ENCODE peak calls at places on chromosomes 7 and 10, in nine cellular contexts. Y, X, R, M, J, V, U, D and B are unnamed samples. For H3K36me3, the result is how much of the 10 kb centered on the place peaks cover.

GRCh38 chr7:138797715-138798320 is at the start of the genes ATP6V0A4 and TMEM213:
- DNase-seq in J (no peak), U (no peak), X (no peak), M (no peak), V (no peak), Y (no peak), D (no peak), R (no peak), B (no peak)

GRCh38 chr10:103618575-103619423 is 125.3 kb downstream of the NEURL1 start:
- DNase-seq in X (no peak), U (peak), V (peak), D (peak), J (peak), Y (peak), R (peak), M (peak), B (peak)

GRCh38 chr7:101605611-101606010 is 23.5 kb downstream of the MYL10 start:
- DNase-seq in R (no peak), V (no peak), D (no peak), U (no peak), J (no peak), X (no peak), Y (no peak), M (no peak), B (no peak)

GRCh38 chr7:110522751-110523200 is 568.2 kb upstream of the LRRN3 start:
- DNase-seq in D (no peak), M (no peak), J (no peak), U (no peak), X (no peak), R (no peak), Y (peak), V (no peak), B (no peak)

GRCh38 chr10:113177163-113177935 is 227.3 kb downstream of the TCF7L2 start:
- DNase-seq in D (no peak), V (peak), R (no peak), Y (no peak), X (no peak), J (no peak), U (no peak), M (peak), B (no peak)

GRCh38 chr7:80247144-80247543 is 112.5 kb downstream of the GNAI1 start:
- DNase-seq in D (no peak), V (no peak), R (no peak), M (no peak), Y (no peak), J (no peak), X (peak), U (no peak), B (peak)

GRCh38 chr7:5589819-5590595 is 166.4 kb upstream of the TNRC18 start:
- DNase-seq in Y (no peak), R (no peak), M (no peak), D (no peak), J (no peak), V (no peak), X (no peak), U (no peak), B (no peak)

GRCh38 chr7:111752022-111752582 is 189.8 kb upstream of the IMMP2L start:
- DNase-seq in M (peak), R (peak), V (no peak), Y (no peak), U (no peak), D (peak), J (peak), X (peak), B (no peak)

GRCh38 chr7:138169441-138169851 is 93.2 kb downstream of the AKR1D1 start:
- DNase-seq in J (no peak), Y (peak), M (no peak), X (no peak), R (no peak), U (no peak), D (no peak), V (no peak), B (no peak)

GRCh38 chr7:117118579-117119180 is 165.4 kb downstream of the ST7 start:
- DNase-seq in M (no peak), R (no peak), J (no peak), U (no peak), X (no peak), D (no peak), Y (no peak), V (no peak), B (no peak)

GRCh38 chr10:97788552-97789442 is 17.0 kb upstream of the SFRP5 start:
- DNase-seq in V (no peak), X (no peak), U (no peak), R (no peak), M (peak), J (no peak), D (peak), Y (peak), B (no peak)

GRCh38 chr7:149284343-149284742 is 22.3 kb downstream of the ZNF783 start:
- DNase-seq in Y (no peak), X (no peak), M (no peak), V (no peak), J (no peak), D (no peak), U (no peak), R (no peak), B (no peak)

GRCh38 chr7:41185851-41186250 is 517.0 kb downstream of the INHBA start:
- DNase-seq in M (no peak), D (no peak), X (no peak), R (no peak), U (no peak), V (no peak), Y (no peak), J (no peak), B (no peak)

GRCh38 chr7:33107136-33108066 is 1.8 kb downstream of the RP9 start:
- DNase-seq in M (peak), V (no peak), D (no peak), U (no peak), J (peak), X (peak), R (no peak), Y (peak), B (no peak)

GRCh38 chr10:81871558-81871957 is 3.4 kb upstream of the NRG3 start:
- DNase-seq in D (no peak), U (no peak), V (no peak), Y (no peak), M (no peak), X (no peak), R (no peak), J (no peak), B (no peak)

GRCh38 chr7:151128144-151128543 is 39.4 kb downstream of the GBX1 start:
- DNase-seq in V (no peak), R (no peak), Y (no peak), J (no peak), M (no peak), U (no peak), X (no peak), D (peak), B (no peak)

GRCh38 chr7:106372121-106372520 is 87.3 kb upstream of the NAMPT start:
- DNase-seq in X (peak), U (no peak), J (no peak), V (no peak), M (no peak), D (no peak), R (no peak), Y (peak), B (no peak)

GRCh38 chr10:13348216-13349017 is at the start of gene SEPHS1:
- DNase-seq in X (peak), J (peak), Y (peak), U (peak), V (peak), D (peak), M (peak), R (peak), B (no peak)

GRCh38 chr10:83045731-83046130 is 1093.6 kb upstream of the GHITM start:
- DNase-seq in M (no peak), U (no peak), R (no peak), V (no peak), J (no peak), Y (no peak), D (no peak), X (no peak), B (no peak)

GRCh38 chr7:129332354-129333056 is 101.7 kb upstream of the STRIP2 start:
- DNase-seq in J (no peak), R (no peak), U (no peak), M (no peak), Y (peak), X (peak), D (no peak), V (no peak), B (peak)

GRCh38 chr10:123354521-123354920 is 200.3 kb downstream of the BUB3 start:
- DNase-seq in M (no peak), D (no peak), V (no peak), J (no peak), R (no peak), Y (no peak), U (no peak), X (no peak), B (no peak)

GRCh38 chr7:88835147-88835728 is 39.7 kb upstream of the TEX47 start:
- DNase-seq in U (no peak), R (no peak), V (no peak), M (no peak), D (no peak), X (no peak), J (no peak), Y (peak), B (no peak)

GRCh38 chr10:33819206-33819605 is 484.7 kb upstream of the NRP1 start:
- DNase-seq in J (no peak), R (no peak), D (no peak), M (no peak), V (no peak), Y (peak), X (no peak), U (no peak), B (peak)

GRCh38 chr10:127090135-127090534 is 106.3 kb downstream of the INSYN2A start:
- DNase-seq in U (no peak), J (no peak), X (no peak), M (no peak), R (no peak), D (no peak), Y (no peak), V (no peak), B (no peak)

GRCh38 chr10:19929466-19930140 is 113.4 kb downstream of the PLXDC2 start:
- DNase-seq in Y (peak), V (no peak), M (no peak), D (no peak), J (no peak), X (peak), R (no peak), U (no peak), B (no peak)

GRCh38 chr7:95191793-95192192 is 132.5 kb downstream of the PON1 start:
- DNase-seq in V (no peak), Y (no peak), J (no peak), R (no peak), D (no peak), X (no peak), U (no peak), M (no peak), B (no peak)

GRCh38 chr7:118844748-118845147 is 620.2 kb downstream of the ANKRD7 start:
- DNase-seq in J (no peak), Y (no peak), R (no peak), D (no peak), V (no peak), U (no peak), X (no peak), M (no peak), B (no peak)

GRCh38 chr7:44959433-44959951 is 19.3 kb downstream of the MYO1G start:
- DNase-seq in Y (no peak), J (no peak), D (no peak), V (no peak), U (no peak), R (peak), X (peak), M (no peak), B (no peak)

GRCh38 chr10:5159126-5159525 is 25.8 kb downstream of the AKR1C8 start:
- DNase-seq in J (no peak), X (no peak), M (no peak), Y (no peak), D (no peak), R (no peak), V (no peak), U (no peak), B (no peak)

GRCh38 chr7:32587431-32587948 is 92.2 kb downstream of the AVL9 start:
- DNase-seq in V (peak), M (peak), D (no peak), U (no peak), R (no peak), J (no peak), X (peak), Y (peak), B (peak)

GRCh38 chr7:124072603-124073324 is 39.9 kb upstream of the TMEM229A start:
- DNase-seq in D (no peak), Y (peak), X (peak), U (no peak), J (no peak), V (no peak), R (no peak), M (no peak), B (peak)

DNA sequence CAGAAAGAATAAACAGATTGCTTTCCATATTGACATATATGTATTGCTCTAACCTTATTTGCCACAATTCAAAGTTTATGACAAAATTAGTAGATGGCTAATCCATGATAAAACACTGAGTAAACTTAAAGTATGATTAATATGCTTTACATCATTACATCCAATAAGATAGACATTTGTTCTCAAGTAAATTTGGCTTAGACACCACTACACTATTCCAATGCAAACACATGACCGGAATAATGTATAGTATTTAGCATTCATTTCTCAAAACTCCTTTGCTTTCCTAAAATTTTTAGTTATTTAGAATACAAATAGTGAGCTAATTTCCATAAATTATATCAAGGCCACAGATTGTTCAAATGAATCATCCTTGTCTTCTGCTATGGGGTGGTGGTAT is 20.2 kb downstream of the SEM1 start:
- DNase-seq in J (no peak), V (no peak), M (no peak), Y (no peak), R (no peak), D (no peak), U (no peak), X (no peak), B (no peak)
- H3K36me3 ChIP-seq in J (under half), V (under half), M (under half), Y (under half), R (under half), D (under half), U (under half), X (under half), B (under half)

GRCh38 chr7:20402297-20403230 is 71.9 kb downstream of the ITGB8 start:
- DNase-seq in D (no peak), X (peak), V (no peak), M (no peak), U (no peak), R (no peak), Y (no peak), J (no peak), B (no peak)
- TF ChIP-seq CTCF in D (no peak), X (peak), V (no peak), M (peak), U (no peak), R (no peak), Y (peak), J (no peak), B (peak)

DNA sequence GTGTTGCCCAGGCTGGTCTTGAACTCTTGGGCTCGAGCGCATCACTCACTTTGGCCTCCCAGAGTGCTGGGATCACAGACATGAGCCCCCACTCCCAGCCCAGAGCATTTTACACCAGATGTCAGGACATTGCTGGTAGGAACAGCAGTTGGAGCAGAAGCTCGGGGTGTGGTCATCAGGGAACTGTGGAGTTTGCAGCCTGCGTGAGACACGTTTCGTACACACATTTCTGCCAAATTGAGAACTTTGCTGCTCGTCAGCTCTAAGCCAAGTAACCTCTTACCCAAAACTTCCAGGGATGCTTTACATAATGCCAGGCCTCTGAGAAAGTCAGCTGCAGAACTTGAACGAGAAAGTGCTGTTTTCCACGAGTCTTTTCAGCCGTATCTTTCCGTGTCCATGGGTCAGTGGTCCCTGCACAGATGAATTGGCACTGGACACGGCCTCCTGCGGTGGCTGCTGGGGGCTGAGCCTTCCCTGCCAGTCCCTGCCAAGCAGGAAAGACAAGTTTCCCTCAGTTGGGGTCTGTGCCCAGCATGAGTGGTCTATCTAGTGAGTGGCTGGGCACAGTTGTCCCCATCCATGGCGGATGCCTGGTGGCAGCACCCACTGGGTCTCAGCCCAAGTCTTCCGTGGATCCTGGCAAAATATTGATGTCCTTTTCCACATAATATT is 54.4 kb downstream of the DNAJB6 start:
- DNase-seq in Y (no peak), M (no peak), V (no peak), J (no peak), U (no peak), D (no peak), X (no peak), R (no peak), B (no peak)
- H3K36me3 ChIP-seq in Y (under half), M (under half), V (under half), J (under half), U (under half), D (under half), X (under half), R (under half), B (under half)

GRCh38 chr10:30587522-30588031 is 42.0 kb downstream of the LYZL2 start:
- DNase-seq in Y (no peak), D (peak), J (no peak), R (no peak), X (no peak), M (peak), V (no peak), U (peak), B (no peak)
- TF ChIP-seq CTCF in Y (no peak), D (no peak), J (no peak), R (no peak), X (no peak), M (no peak), V (no peak), U (no peak), B (no peak)

GRCh38 chr7:104185346-104185745 is 22.5 kb downstream of the ORC5 start:
- DNase-seq in Y (no peak), R (no peak), M (no peak), D (no peak), J (no peak), U (no peak), X (no peak), V (no peak), B (no peak)
- H3K36me3 ChIP-seq in Y (under half), R (half or more), M (under half), D (under half), J (under half), U (under half), X (under half), V (under half), B (under half)

GRCh38 chr10:118712080-118712479 is 42.7 kb downstream of the CACUL1 start:
- DNase-seq in X (no peak), M (no peak), Y (no peak), R (no peak), D (no peak), U (no peak), J (no peak), V (no peak), B (no peak)

GRCh38 chr10:118708571-118708970 is 46.2 kb downstream of the CACUL1 start:
- DNase-seq in Y (no peak), R (no peak), V (no peak), X (no peak), J (no peak), M (no peak), U (no peak), D (no peak), B (no peak)

GRCh38 chr10:118710487-118710886 is 44.3 kb downstream of the CACUL1 start:
- DNase-seq in Y (no peak), V (no peak), R (no peak), M (no peak), D (no peak), J (no peak), X (no peak), U (no peak), B (no peak)

DNA sequence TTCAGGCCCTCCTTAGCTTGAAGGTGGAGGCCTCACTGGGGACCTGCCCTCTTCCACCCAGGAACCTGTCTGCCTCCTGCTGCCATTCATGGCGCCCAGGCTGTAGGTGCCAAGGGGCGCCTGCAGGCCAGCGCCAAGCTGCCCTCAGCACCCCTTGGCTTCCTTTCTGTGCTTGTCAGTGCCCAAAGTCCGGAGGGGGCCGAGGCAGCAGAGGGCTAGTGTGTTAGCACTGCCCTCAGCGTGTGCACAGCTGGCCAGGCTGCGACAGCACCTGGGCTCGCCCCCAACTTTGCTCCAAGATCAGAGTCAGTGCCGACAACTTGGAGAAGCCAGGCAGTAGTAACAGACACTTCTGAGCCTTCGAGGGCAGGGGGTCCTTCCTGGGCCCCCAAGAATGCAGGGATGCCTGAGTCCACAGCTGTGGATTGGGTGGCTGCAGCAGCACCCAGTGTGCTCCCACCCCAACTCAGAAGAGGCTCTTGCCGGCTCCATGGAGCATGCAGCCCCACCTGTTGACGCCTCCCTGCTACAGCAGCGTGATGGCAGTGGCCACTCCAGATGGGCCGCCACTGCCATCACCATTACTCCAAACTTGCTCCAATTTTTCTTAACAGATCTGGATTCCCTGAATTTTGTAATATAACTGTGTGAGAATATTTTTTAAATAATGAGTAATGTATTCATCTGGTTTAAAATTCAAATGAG is 41.7 kb downstream of the CACUL1 start:
- DNase-seq in M (no peak), J (no peak), V (no peak), R (no peak), U (no peak), Y (no peak), D (no peak), X (no peak), B (no peak)
- TF ChIP-seq CTCF in M (no peak), J (no peak), V (no peak), R (no peak), U (no peak), Y (no peak), D (no peak), X (peak), B (peak)